ENCODE peak calls at places on chromosomes 13 and 19, in seven cellular contexts. E, S, B, D, H, I and T are unnamed samples.
A peak's percentile ranks its signal among the peaks of the same experiment; 100 is the strongest.

GRCh38 chr19:16380943-16381755 is 56.5 kb downstream of the KLF2 start:
- DNase-seq in E (no peak), S (no peak), B (no peak), D (no peak), H (no peak), I (no peak), T (peak; percentile 75)

GRCh38 chr13:50168803-50169202 is 153.6 kb downstream of the KCNRG start:
- DNase-seq in E (no peak), S (no peak), B (no peak), D (no peak), H (no peak), I (no peak), T (no peak)

GRCh38 chr13:99310382-99311031 is 3.3 kb upstream of the GPR183 start:
- DNase-seq in E (no peak), S (peak; percentile 93), B (no peak), D (no peak), H (no peak), I (no peak), T (no peak)

GRCh38 chr13:70792121-70792520 is 683.9 kb upstream of the KLHL1 start:
- DNase-seq in E (no peak), S (no peak), B (no peak), D (no peak), H (no peak), I (no peak), T (no peak)

GRCh38 chr13:97254809-97255208 is 32.7 kb downstream of the MBNL2 start:
- DNase-seq in E (peak; percentile 62), S (peak; percentile 86), B (no peak), D (no peak), H (no peak), I (no peak), T (no peak)

GRCh38 chr13:80972857-80973478 is 632.0 kb upstream of the SPRY2 start:
- DNase-seq in E (no peak), S (no peak), B (no peak), D (no peak), H (no peak), I (no peak), T (no peak)

GRCh38 chr13:42272115-42272756 is at the start of gene AKAP11:
- DNase-seq in E (no peak), S (peak; percentile 28), B (peak; percentile 58), D (no peak), H (peak; percentile 70), I (peak; percentile 2), T (peak; percentile 93)

GRCh38 chr13:104593693-104594092 is 1527.5 kb upstream of the SLC10A2 start:
- DNase-seq in E (no peak), S (no peak), B (no peak), D (no peak), H (no peak), I (no peak), T (no peak)

GRCh38 chr13:101567841-101568240 is 115.4 kb downstream of the ITGBL1 start:
- DNase-seq in E (no peak), S (no peak), B (no peak), D (no peak), H (no peak), I (no peak), T (no peak)

GRCh38 chr13:96650301-96650886 is 343.9 kb downstream of the OXGR1 start:
- DNase-seq in E (no peak), S (no peak), B (no peak), D (no peak), H (no peak), I (no peak), T (no peak)

GRCh38 chr13:99619207-99619606 is 117.9 kb downstream of the TM9SF2 start:
- DNase-seq in E (no peak), S (no peak), B (no peak), D (no peak), H (no peak), I (no peak), T (no peak)

GRCh38 chr19:44212865-44213346 is 574 bp downstream of the ZNF227 start:
- DNase-seq in E (no peak), S (peak; percentile 55), B (no peak), D (no peak), H (no peak), I (no peak), T (no peak)

GRCh38 chr13:48000559-48001126 is 430 bp downstream of the SUCLA2 start:
- DNase-seq in E (no peak), S (peak; percentile 2), B (no peak), D (no peak), H (no peak), I (no peak), T (no peak)

GRCh38 chr19:42179501-42179817 is 38.0 kb downstream of the DEDD2 start:
- DNase-seq in E (no peak), S (no peak), B (no peak), D (no peak), H (no peak), I (no peak), T (no peak)
- H3K27me3 ChIP-seq in E (peaks cover 3% of the 10 kb centered on the region), S (peaks cover 62% of the 10 kb centered on the region), B (peaks cover 12% of the 10 kb centered on the region), D (peaks cover 15% of the 10 kb centered on the region), H (no peaks in the 10 kb centered on the region), I (peaks cover 66% of the 10 kb centered on the region), T (peaks cover 21% of the 10 kb centered on the region)

DNA sequence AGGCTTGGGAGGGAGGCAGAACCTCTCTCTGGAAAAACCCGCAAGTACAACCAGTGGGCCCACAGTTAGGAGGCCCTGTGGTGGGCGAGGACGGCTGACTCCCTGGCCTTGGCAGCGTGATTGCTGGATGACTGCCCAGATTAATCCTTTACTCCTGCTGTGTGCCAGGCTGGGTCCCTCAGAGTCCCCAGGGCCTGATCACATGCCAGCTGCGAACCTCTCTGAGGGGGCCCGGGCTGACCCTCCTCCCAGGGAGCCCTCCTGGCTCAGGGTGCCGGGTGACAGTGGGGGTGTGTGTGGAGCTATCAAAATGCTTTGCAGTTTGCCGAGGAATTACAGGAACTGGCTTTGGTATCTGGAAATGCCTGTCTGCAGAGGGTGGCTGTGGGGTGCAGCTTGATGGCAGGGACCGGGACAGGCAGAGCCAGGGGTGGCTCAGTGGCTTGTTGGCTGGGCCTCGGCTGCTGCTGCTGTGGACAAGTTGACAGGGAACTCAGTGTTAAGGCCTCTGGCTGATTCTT is 48.9 kb downstream of the DNM2 start:
- DNase-seq in E (no peak), S (peak; percentile 24), B (no peak), D (no peak), H (no peak), I (no peak), T (no peak)
- TF ChIP-seq POLR2A in E (no peak), S (no peak), B (no peak), D (no peak), H (no peak), I (no peak), T (no peak)

GRCh38 chr19:55082023-55082851 is 6.6 kb downstream of the EPS8L1 start:
- DNase-seq in E (no peak), S (peak; percentile 42), B (no peak), D (no peak), H (no peak), I (no peak), T (no peak)

GRCh38 chr19:55080121-55080914 is 4.6 kb downstream of the EPS8L1 start:
- DNase-seq in E (no peak), S (peak; percentile 55), B (peak; percentile 51), D (no peak), H (peak; percentile 90), I (no peak), T (peak; percentile 91)

GRCh38 chr19:55083004-55083850 is 7.6 kb downstream of the EPS8L1 start:
- DNase-seq in E (no peak), S (no peak), B (no peak), D (no peak), H (no peak), I (no peak), T (peak; percentile 71)

GRCh38 chr19:55080915-55081772 is 5.5 kb downstream of the EPS8L1 start:
- DNase-seq in E (no peak), S (peak; percentile 44), B (peak; percentile 61), D (no peak), H (peak; percentile 94), I (peak; percentile 34), T (peak; percentile 96)

GRCh38 chr19:55081773-55082022 is 6.0 kb downstream of the EPS8L1 start:
- DNase-seq in E (no peak), S (no peak), B (no peak), D (no peak), H (no peak), I (no peak), T (no peak)
- H3K27me3 ChIP-seq in E (peaks cover 13% of the 10 kb centered on the region), S (peaks cover 64% of the 10 kb centered on the region), B (peaks cover 8% of the 10 kb centered on the region), D (no peaks in the 10 kb centered on the region), H (no peaks in the 10 kb centered on the region), I (peaks cover 85% of the 10 kb centered on the region), T (peaks cover 86% of the 10 kb centered on the region)

DNA sequence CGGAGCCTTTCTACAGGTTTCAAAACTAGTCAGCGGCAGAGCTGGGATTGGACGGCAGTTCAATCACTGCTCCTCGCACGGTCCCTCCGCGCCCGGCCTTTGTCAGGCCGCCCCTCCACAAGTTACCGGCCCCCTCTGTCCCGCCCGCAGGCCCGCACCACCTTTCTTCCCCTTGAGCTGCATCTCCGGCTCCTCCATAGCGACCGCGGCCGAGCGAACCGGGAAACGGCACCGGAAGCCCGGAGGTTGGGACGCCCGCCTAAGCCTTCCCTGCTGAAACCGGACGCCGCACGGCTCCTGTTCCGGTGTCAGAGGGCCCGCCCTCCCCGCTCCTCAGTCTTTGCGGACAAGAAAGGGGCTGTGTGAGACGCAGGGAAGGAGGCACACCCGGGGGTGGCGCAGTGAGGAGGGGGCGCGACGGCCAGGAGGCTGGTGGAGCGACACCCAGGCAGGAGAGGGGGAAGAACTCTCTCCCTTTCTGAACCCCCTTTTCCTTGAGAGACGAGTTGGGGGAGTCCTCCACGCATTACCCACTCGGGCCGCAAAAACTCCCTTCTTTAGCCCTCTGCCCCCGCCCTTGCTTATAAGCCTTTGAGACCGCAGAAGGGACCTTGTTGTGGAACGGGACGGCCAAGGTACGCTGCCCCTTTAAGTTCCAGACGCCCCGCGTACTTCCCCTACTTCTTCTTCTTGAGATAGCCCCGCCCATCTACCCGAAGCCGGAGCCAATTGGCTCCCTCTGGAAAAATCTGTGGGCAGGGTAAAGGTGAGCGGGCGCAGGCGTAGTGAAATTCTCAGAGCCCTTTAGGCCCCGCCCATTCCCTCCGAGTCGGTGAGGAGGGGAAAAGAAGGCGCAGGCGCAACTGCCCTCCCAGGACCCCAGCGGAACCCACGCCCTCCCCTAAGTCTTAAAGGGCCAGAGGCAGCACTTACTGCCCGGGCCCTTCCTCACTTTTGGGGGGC is at the start of the genes BORCS8 and RFXANK:
- DNase-seq in E (peak; percentile 99), S (peak; percentile 98), B (peak; percentile 99), D (peak; percentile 96), H (peak; percentile 100), I (peak; percentile 99), T (peak; percentile 99)
- TF ChIP-seq POLR2A in E (peak; percentile 43), S (no peak), B (peak; percentile 61), D (no peak), H (peak; percentile 44), I (peak; percentile 67), T (peak; percentile 93)